ENCODE peak calls at places on chromosomes 11 and 22, in seven cellular contexts. N is cardiac muscle cell; J is A549; D is astrocyte; I is CD8-positive, alpha-beta T cell; B is prostate gland; S is small intestine. E is an unnamed sample.

GRCh38 chr22:35894937-35895708 is 133.5 kb downstream of the RBFOX2 start:
- DNase-seq in N (peak; percentile 78), J (peak; percentile 37), D (peak; percentile 68), I (no peak), B (peak; percentile 51), S (peak; percentile 9), E (peak; percentile 19)

GRCh38 chr11:118917488-118918127 is 8.1 kb downstream of the BCL9L start:
- DNase-seq in N (no peak), J (peak; percentile 94), D (peak; percentile 68), I (peak; percentile 56), B (no peak), S (peak; percentile 97), E (peak; percentile 84)

GRCh38 chr11:95692526-95693270 is 96.9 kb downstream of the FAM76B start:
- DNase-seq in N (no peak), J (no peak), D (peak; percentile 83), I (no peak), B (no peak), S (no peak), E (no peak)

GRCh38 chr11:67585911-67586310 is 2.3 kb downstream of the GSTP1 start:
- DNase-seq in N (no peak), J (no peak), D (no peak), I (no peak), B (no peak), S (no peak), E (no peak)

GRCh38 chr11:31865606-31866300 is 54.6 kb upstream of the PAX6 start:
- DNase-seq in N (no peak), J (no peak), D (no peak), I (no peak), B (no peak), S (no peak), E (no peak)

GRCh38 chr11:74185695-74186094 is 14.6 kb downstream of the PPME1 start:
- DNase-seq in N (no peak), J (no peak), D (peak; percentile 60), I (no peak), B (no peak), S (no peak), E (no peak)

GRCh38 chr22:37777122-37777687 is 30.5 kb upstream of the GCAT start:
- DNase-seq in N (no peak), J (no peak), D (peak; percentile 87), I (no peak), B (peak; percentile 90), S (peak; percentile 61), E (peak; percentile 81)

GRCh38 chr22:23376256-23376655 is 195.9 kb downstream of the BCR start:
- DNase-seq in N (no peak), J (peak; percentile 41), D (no peak), I (no peak), B (no peak), S (peak; percentile 52), E (peak; percentile 59)

GRCh38 chr22:26673485-26673884 is 16.1 kb downstream of the MIAT start:
- DNase-seq in N (no peak), J (no peak), D (peak; percentile 41), I (peak; percentile 40), B (no peak), S (peak; percentile 42), E (peak; percentile 35)

GRCh38 chr11:128520886-128521696 is 66.3 kb downstream of the ETS1 start:
- DNase-seq in N (no peak), J (no peak), D (no peak), I (peak; percentile 37), B (no peak), S (no peak), E (no peak)

GRCh38 chr11:75387742-75388294 is 11.5 kb upstream of the RPS3 start:
- DNase-seq in N (no peak), J (peak; percentile 52), D (no peak), I (no peak), B (no peak), S (no peak), E (no peak)

GRCh38 chr11:126341760-126342161 is 13.7 kb upstream of the ST3GAL4 start:
- DNase-seq in N (no peak), J (no peak), D (peak; percentile 74), I (no peak), B (no peak), S (no peak), E (no peak)

GRCh38 chr11:128725630-128726461 is 32.0 kb downstream of the FLI1 start:
- DNase-seq in N (no peak), J (no peak), D (peak; percentile 33), I (peak; percentile 61), B (no peak), S (no peak), E (no peak)

GRCh38 chr11:102192349-102193066 is 82.3 kb downstream of the YAP1 start:
- DNase-seq in N (peak; percentile 11), J (no peak), D (no peak), I (no peak), B (no peak), S (peak; percentile 61), E (no peak)

GRCh38 chr11:92822410-92822809 is 147.0 kb upstream of the MTNR1B start:
- DNase-seq in N (no peak), J (no peak), D (no peak), I (no peak), B (no peak), S (no peak), E (no peak)
- H3K27ac ChIP-seq in N (no peak overlapping the region), J (no peak overlapping the region), D (no peak overlapping the region), I (no peak overlapping the region), B (no peak overlapping the region), S (no peak overlapping the region), E (no peak overlapping the region)

GRCh38 chr11:69542314-69543168 is 61.1 kb downstream of the LINC01488 start:
- DNase-seq in N (no peak), J (no peak), D (no peak), I (no peak), B (no peak), S (no peak), E (no peak)

GRCh38 chr11:69541001-69541285 is 59.5 kb downstream of the LINC01488 start:
- DNase-seq in N (no peak), J (no peak), D (peak; percentile 6), I (no peak), B (no peak), S (peak; percentile 19), E (no peak)

GRCh38 chr11:69540118-69541000 is 58.9 kb downstream of the LINC01488 start:
- DNase-seq in N (peak; percentile 23), J (no peak), D (no peak), I (no peak), B (no peak), S (no peak), E (no peak)

GRCh38 chr11:69539416-69540117 is 58.1 kb downstream of the LINC01488 start:
- DNase-seq in N (no peak), J (no peak), D (no peak), I (no peak), B (no peak), S (no peak), E (no peak)

GRCh38 chr11:69541501-69542313 is 60.2 kb downstream of the LINC01488 start:
- DNase-seq in N (peak; percentile 29), J (peak; percentile 68), D (peak; percentile 30), I (no peak), B (no peak), S (no peak), E (no peak)
- H3K4me3 ChIP-seq in N (no peak overlapping the region), J (no peak overlapping the region), D (no peak overlapping the region), I (no peak overlapping the region), B (no peak overlapping the region), S (no peak overlapping the region), E (no peak overlapping the region)

GRCh38 chr11:782264-783174 is 5.2 kb upstream of the GATD1 start:
- DNase-seq in N (no peak), J (no peak), D (no peak), I (no peak), B (no peak), S (no peak), E (no peak)
- H3K4me1 ChIP-seq in N (peaks cover 10% of the 10 kb centered on the region), J (peaks cover 7% of the 10 kb centered on the region), D (peaks cover 17% of the 10 kb centered on the region), I (peaks cover 10% of the 10 kb centered on the region), B (peaks cover 3% of the 10 kb centered on the region), S (peaks cover 3% of the 10 kb centered on the region), E (no peaks in the 10 kb centered on the region)

DNA sequence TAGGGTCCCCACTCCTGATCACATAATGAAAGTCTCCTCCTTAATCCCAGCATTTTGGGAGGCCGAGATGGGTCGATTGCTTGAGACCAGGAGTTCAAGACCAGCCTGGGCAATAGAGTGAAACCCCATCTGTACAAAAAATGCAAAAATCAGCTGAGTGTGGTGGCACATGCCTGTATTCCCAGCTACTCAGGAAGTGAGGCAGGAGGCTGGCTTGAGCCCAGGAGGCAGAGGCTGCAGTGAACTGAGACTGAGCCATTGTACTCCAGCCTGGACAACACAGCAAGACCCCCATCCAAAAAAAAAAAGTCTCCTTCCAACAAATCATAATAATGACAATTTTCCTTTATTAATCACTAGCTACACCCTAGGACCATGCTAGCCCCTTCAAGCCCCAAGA is 15.1 kb downstream of the ZMAT5 start:
- DNase-seq in N (no peak), J (no peak), D (no peak), I (no peak), B (no peak), S (no peak), E (no peak)
- H3K27ac ChIP-seq in N (no peak overlapping the region), J (no peak overlapping the region), D (no peak overlapping the region), I (no peak overlapping the region), B (no peak overlapping the region), S (no peak overlapping the region), E (no peak overlapping the region)

E was measured in colonic mucosa.